ENCODE peak calls at places on chromosomes 7 and 10, in five cellular contexts. L is keratinocyte, F is body of pancreas, P is uterus, X is ovary. N is an unnamed sample. For H3K4me1, the result is how much of the 10 kb centered on the place peaks cover.

GRCh38 chr10:1633783-1634182 is 103.5 kb downstream of the ADARB2 start:
- DNase-seq in L (no peak), F (no peak), X (no peak), P (no peak), N (no peak)

GRCh38 chr10:3111626-3112220 is 44.4 kb downstream of the PFKP start:
- DNase-seq in X (no peak), P (no peak), F (no peak), L (no peak), N (no peak)

GRCh38 chr10:88991161-88991899 is 732 bp downstream of the FAS start:
- DNase-seq in P (peak), L (no peak), X (peak), F (peak), N (peak)

GRCh38 chr10:114010316-114010715 is 33.4 kb upstream of the ADRB1 start:
- DNase-seq in P (no peak), X (no peak), F (no peak), L (no peak), N (no peak)

GRCh38 chr7:78852951-78853350 is 600.5 kb downstream of the MAGI2 start:
- DNase-seq in P (no peak), F (no peak), X (no peak), L (no peak), N (no peak)

GRCh38 chr10:4984223-4984622 is 19.4 kb downstream of the AKR1C2 start:
- DNase-seq in F (no peak), P (no peak), X (no peak), L (no peak), N (no peak)

GRCh38 chr7:30027065-30027456 is 559 bp upstream of the FKBP14 start:
- DNase-seq in F (peak), P (no peak), L (peak), X (no peak), N (no peak)

GRCh38 chr10:45809829-45810228 is 37.5 kb downstream of the AGAP4 start:
- DNase-seq in L (no peak), X (no peak), P (no peak), F (no peak), N (no peak)

GRCh38 chr7:17139081-17139480 is 159.4 kb upstream of the AHR start:
- DNase-seq in F (no peak), L (no peak), P (no peak), X (no peak), N (no peak)

GRCh38 chr10:94214497-94214896 is 148.2 kb downstream of the NOC3L start:
- DNase-seq in F (no peak), X (no peak), P (no peak), L (no peak), N (no peak)

GRCh38 chr7:18518555-18518954 is 23.0 kb downstream of the HDAC9 start:
- DNase-seq in F (no peak), L (no peak), X (no peak), P (no peak), N (no peak)

GRCh38 chr7:483656-484364 is 35.8 kb downstream of the PDGFA start:
- DNase-seq in X (peak), L (no peak), P (no peak), F (no peak), N (no peak)

GRCh38 chr10:29120216-29120615 is 168.7 kb upstream of the LYZL1 start:
- DNase-seq in L (peak), F (no peak), X (no peak), P (no peak), N (no peak)

GRCh38 chr7:74027683-74028320 is at the start of gene ELN:
- DNase-seq in L (no peak), F (peak), X (peak), P (peak), N (peak)

GRCh38 chr7:93601363-93601762 is 26.8 kb upstream of the CALCR start:
- DNase-seq in X (no peak), P (no peak), L (no peak), F (no peak), N (no peak)

GRCh38 chr10:71396714-71397339 is at the start of gene CDH23:
- DNase-seq in P (peak), F (no peak), X (peak), L (no peak), N (no peak)

GRCh38 chr10:91605968-91606367 is 26.9 kb downstream of the PPP1R3C start:
- DNase-seq in P (no peak), X (no peak), L (no peak), F (no peak), N (no peak)

GRCh38 chr7:156041398-156041797 is 229.1 kb upstream of the SHH start:
- DNase-seq in P (no peak), X (no peak), L (no peak), F (no peak), N (no peak)

GRCh38 chr10:23088609-23089008 is 6.8 kb upstream of the MSRB2 start:
- DNase-seq in F (no peak), P (no peak), X (no peak), L (no peak), N (no peak)

GRCh38 chr10:70232859-70233108 is 445 bp downstream of the PPA1 start:
- DNase-seq in P (no peak), L (no peak), F (no peak), X (no peak), N (no peak)

GRCh38 chr7:75957021-75957736 is 37.2 kb downstream of the TMEM120A start:
- DNase-seq in L (no peak), P (no peak), F (peak), X (no peak), N (peak)

GRCh38 chr10:73730153-73730906 is 13.8 kb upstream of the SEC24C start:
- DNase-seq in L (no peak), X (peak), P (peak), F (peak), N (peak)

GRCh38 chr7:142866361-142867096 is 11.7 kb downstream of the EPHB6 start:
- DNase-seq in P (no peak), F (peak), X (no peak), L (no peak), N (peak)

GRCh38 chr7:151725844-151726770 is 150.8 kb downstream of the PRKAG2 start:
- DNase-seq in F (no peak), L (no peak), X (no peak), P (no peak), N (no peak)

GRCh38 chr7:96508371-96508770 is 186.5 kb upstream of the SLC25A13 start:
- DNase-seq in P (no peak), L (no peak), X (no peak), F (no peak), N (no peak)

GRCh38 chr7:116953727-116954442 is 584 bp downstream of the ST7 start:
- DNase-seq in P (peak), X (peak), L (no peak), F (peak), N (peak)

GRCh38 chr7:148763622-148764021 is 64.9 kb downstream of the CUL1 start:
- DNase-seq in P (no peak), X (no peak), L (no peak), F (no peak), N (no peak)

GRCh38 chr10:70232155-70232858 is 922 bp downstream of the PPA1 start:
- DNase-seq in F (peak), X (peak), L (no peak), P (peak), N (peak)

GRCh38 chr7:117248810-117249209 is 74.0 kb downstream of the WNT2 start:
- DNase-seq in X (no peak), L (no peak), P (no peak), F (no peak), N (no peak)

GRCh38 chr7:106057962-106058901 is 53.9 kb downstream of the SYPL1 start:
- DNase-seq in L (no peak), F (peak), P (no peak), X (no peak), N (peak)

GRCh38 chr10:8047452-8048280 is 6.8 kb upstream of the GATA3 start:
- DNase-seq in F (no peak), L (no peak), P (no peak), X (no peak), N (no peak)
- H3K4me1 ChIP-seq in F (half or more), L (under half), P (under half), X (under half), N (under half)

DNA sequence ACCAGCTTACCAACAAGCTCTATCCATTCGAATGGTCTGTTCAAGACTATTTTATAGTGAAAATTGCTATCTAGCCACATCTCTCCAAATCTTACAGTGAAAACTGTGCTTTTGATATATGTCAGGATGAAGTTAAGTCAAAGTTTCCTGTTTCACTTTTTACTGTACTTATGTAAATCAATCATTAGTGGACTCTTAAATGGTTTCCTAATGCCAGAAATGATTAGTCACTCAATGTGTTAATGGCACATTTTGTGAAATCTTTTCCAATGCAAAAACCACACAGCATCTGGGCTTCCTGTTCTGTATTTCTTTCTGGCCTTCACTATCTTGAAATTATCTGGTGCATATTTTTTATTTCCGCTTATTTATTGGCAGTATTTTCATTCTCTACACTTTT is 87.3 kb upstream of the STEAP1B start:
- DNase-seq in L (no peak), F (no peak), X (no peak), P (no peak), N (no peak)
- H3K4me1 ChIP-seq in L (under half), F (under half), X (under half), P (under half), N (under half)

DNA sequence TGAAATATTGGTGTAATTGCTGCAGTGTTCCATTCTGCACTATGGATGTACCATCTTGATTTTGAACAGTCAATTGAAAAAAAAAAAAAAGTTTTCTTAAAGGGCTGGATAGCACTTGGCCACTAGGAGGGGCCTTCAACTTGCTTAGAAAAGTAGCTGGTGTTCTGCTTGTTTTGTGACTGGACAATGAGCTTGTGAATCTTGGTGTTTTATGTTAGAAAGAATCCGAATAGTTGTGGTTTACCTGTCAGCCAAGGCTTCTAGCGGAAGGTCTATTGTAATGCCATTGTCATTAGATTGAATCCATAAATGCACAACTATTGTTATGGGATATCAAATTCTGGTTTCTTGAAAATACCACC is 77.1 kb downstream of the BMPER start:
- DNase-seq in L (peak), F (no peak), P (no peak), X (no peak), N (no peak)
- H3K4me1 ChIP-seq in L (half or more), F (under half), P (under half), X (under half), N (under half)

DNA sequence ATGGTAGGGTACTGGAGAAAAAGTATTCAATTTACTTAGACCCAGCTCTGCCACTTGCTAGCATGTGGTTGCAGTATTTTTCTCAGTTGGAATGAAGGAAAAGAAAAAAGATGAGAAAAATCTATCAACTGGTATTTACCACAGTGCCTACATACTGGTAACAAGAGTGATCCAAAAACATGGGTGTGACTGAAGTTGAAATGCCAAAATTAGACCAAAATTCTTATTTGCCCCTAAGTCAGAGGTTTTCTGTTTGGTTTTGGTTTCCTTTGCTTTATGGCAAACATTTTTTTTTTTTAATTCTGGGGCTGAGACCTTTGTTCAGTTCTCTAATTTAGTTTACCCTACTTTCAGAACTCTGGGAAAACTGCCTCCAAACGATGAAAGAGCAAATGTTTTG is 12.3 kb downstream of the HYCC1 start:
- DNase-seq in L (no peak), P (no peak), X (no peak), F (no peak), N (no peak)
- H3K4me1 ChIP-seq in L (under half), P (under half), X (under half), F (under half), N (under half)

GRCh38 chr10:124603376-124604213 is 140.6 kb downstream of the FAM53B start:
- DNase-seq in F (no peak), L (no peak), X (peak), P (no peak), N (no peak)
- H3K4me1 ChIP-seq in F (under half), L (under half), X (under half), P (under half), N (under half)

DNA sequence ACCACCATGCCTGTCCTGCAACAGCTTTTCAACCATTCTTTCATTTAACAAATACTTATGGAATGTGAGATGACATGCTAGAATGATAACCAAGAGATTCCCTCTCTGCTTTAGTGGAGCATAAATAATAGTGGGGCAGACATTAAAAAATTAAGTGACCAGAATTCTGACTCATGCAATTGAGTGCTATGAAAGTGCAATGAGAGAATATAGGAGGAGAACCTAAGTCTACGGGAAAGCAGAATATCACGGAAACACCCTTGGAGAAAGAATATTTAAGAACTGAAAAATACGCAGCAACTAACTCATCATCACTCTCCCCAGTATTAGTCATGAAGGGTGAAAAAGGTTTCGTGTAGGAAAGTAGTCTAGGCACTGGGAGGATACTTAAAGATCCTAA is 7.1 kb downstream of the KIF5B start:
- DNase-seq in L (no peak), X (no peak), P (no peak), F (no peak), N (no peak)
- H3K4me1 ChIP-seq in L (under half), X (under half), P (under half), F (half or more), N (under half)

GRCh38 chr10:132585732-132586722 is 48.4 kb downstream of the INPP5A start:
- DNase-seq in P (no peak), F (no peak), L (no peak), X (no peak), N (peak)

GRCh38 chr10:132586731-132587130 is 49.1 kb downstream of the INPP5A start:
- DNase-seq in L (no peak), X (no peak), F (no peak), P (no peak), N (peak)

GRCh38 chr10:132582795-132583194 is 45.2 kb downstream of the INPP5A start:
- DNase-seq in F (no peak), L (no peak), P (no peak), X (no peak), N (no peak)

GRCh38 chr10:132587175-132587574 is 49.6 kb downstream of the INPP5A start:
- DNase-seq in L (no peak), P (no peak), F (no peak), X (no peak), N (no peak)

DNA sequence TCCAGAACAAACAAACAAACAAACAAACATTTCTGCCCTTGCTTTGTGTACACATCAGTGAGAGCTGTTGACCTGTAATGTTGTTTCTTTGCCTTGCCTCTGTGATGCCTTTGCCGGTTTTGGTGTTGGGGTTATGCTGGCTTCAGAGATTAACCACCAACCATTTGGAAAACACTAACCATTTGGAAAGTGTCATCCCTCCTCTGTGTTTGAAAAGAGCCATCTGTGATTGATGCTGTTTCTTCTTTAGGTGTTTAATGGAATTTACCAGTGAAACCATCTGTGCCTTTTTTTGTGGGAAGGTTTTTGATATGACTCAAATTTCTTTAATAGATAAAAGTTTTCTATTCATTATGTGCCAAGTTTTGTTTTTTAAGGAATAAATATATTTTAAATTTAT is 46.5 kb downstream of the INPP5A start:
- DNase-seq in L (no peak), F (no peak), P (no peak), X (no peak), N (no peak)
- H3K4me1 ChIP-seq in L (under half), F (under half), P (under half), X (under half), N (under half)

N was measured in colonic mucosa.